ENCODE peak calls at places on chromosome 17, in seven cellular contexts. S, O, X, P, R, T and N are unnamed samples.

GRCh38 chr17:64420143-64420670 is 28.7 kb upstream of the MILR1 start:
- DNase-seq in S (peak; percentile 88), O (no peak), X (peak; percentile 84), P (no peak), R (peak; percentile 75), T (no peak), N (peak; percentile 93)

GRCh38 chr17:73410586-73411329 is 99.0 kb upstream of the CDC42EP4 start:
- DNase-seq in S (peak; percentile 10), O (no peak), X (no peak), P (no peak), R (no peak), T (no peak), N (no peak)

GRCh38 chr17:8488931-8489330 is 53.2 kb downstream of the NDEL1 start:
- DNase-seq in S (peak; percentile 94), O (peak; percentile 81), X (no peak), P (peak; percentile 70), R (no peak), T (peak; percentile 70), N (peak; percentile 69)

GRCh38 chr17:68011199-68011665 is 15.0 kb upstream of the C17orf58 start:
- DNase-seq in S (peak; percentile 45), O (peak; percentile 31), X (peak; percentile 87), P (no peak), R (peak; percentile 45), T (peak; percentile 48), N (peak; percentile 48)

GRCh38 chr17:17467021-17467420 is 9.8 kb upstream of the MED9 start:
- DNase-seq in S (no peak), O (no peak), X (no peak), P (no peak), R (no peak), T (no peak), N (no peak)

GRCh38 chr17:1055751-1056645 is 59.1 kb downstream of the TIMM22 start:
- DNase-seq in S (peak; percentile 66), O (peak; percentile 72), X (peak; percentile 82), P (no peak), R (peak; percentile 16), T (peak; percentile 69), N (peak; percentile 75)

GRCh38 chr17:40122944-40123810 is 1.4 kb downstream of the MSL1 start:
- DNase-seq in S (peak; percentile 57), O (no peak), X (peak; percentile 86), P (no peak), R (peak; percentile 49), T (no peak), N (peak; percentile 77)

GRCh38 chr17:78479369-78479768 is 97.8 kb downstream of the DNAH17 start:
- DNase-seq in S (no peak), O (no peak), X (no peak), P (no peak), R (no peak), T (no peak), N (no peak)

GRCh38 chr17:41001795-41002194 is 2.1 kb upstream of the KRTAP3-2 start:
- DNase-seq in S (no peak), O (no peak), X (no peak), P (no peak), R (no peak), T (no peak), N (no peak)

GRCh38 chr17:82390860-82391435 is 19.4 kb downstream of the UTS2R start:
- DNase-seq in S (no peak), O (no peak), X (no peak), P (no peak), R (no peak), T (peak; percentile 22), N (no peak)

GRCh38 chr17:41415833-41416335 is 8.5 kb downstream of the KRT37 start:
- DNase-seq in S (no peak), O (peak; percentile 58), X (no peak), P (no peak), R (no peak), T (no peak), N (peak; percentile 78)

GRCh38 chr17:36717088-36717487 is 115.7 kb downstream of the MRM1 start:
- DNase-seq in S (no peak), O (no peak), X (no peak), P (no peak), R (no peak), T (no peak), N (no peak)

GRCh38 chr17:35291802-35292201 is 48.9 kb downstream of the SLFN5 start:
- DNase-seq in S (peak; percentile 75), O (no peak), X (no peak), P (no peak), R (no peak), T (no peak), N (peak; percentile 89)

GRCh38 chr17:43360376-43360738 is 38.4 kb upstream of the ARL4D start:
- DNase-seq in S (peak; percentile 88), O (peak; percentile 47), X (no peak), P (no peak), R (peak; percentile 88), T (no peak), N (peak; percentile 80)

GRCh38 chr17:17439971-17440843 is 36.6 kb upstream of the MED9 start:
- DNase-seq in S (peak; percentile 58), O (no peak), X (peak; percentile 90), P (no peak), R (peak; percentile 70), T (peak; percentile 52), N (peak; percentile 16)

GRCh38 chr17:37742114-37742761 is 2.6 kb downstream of the HNF1B start:
- DNase-seq in S (no peak), O (no peak), X (peak; percentile 70), P (no peak), R (no peak), T (no peak), N (peak; percentile 52)

GRCh38 chr17:18987230-18987610 is 17.3 kb downstream of the FAM83G start:
- DNase-seq in S (no peak), O (no peak), X (no peak), P (no peak), R (no peak), T (no peak), N (no peak)

DNA sequence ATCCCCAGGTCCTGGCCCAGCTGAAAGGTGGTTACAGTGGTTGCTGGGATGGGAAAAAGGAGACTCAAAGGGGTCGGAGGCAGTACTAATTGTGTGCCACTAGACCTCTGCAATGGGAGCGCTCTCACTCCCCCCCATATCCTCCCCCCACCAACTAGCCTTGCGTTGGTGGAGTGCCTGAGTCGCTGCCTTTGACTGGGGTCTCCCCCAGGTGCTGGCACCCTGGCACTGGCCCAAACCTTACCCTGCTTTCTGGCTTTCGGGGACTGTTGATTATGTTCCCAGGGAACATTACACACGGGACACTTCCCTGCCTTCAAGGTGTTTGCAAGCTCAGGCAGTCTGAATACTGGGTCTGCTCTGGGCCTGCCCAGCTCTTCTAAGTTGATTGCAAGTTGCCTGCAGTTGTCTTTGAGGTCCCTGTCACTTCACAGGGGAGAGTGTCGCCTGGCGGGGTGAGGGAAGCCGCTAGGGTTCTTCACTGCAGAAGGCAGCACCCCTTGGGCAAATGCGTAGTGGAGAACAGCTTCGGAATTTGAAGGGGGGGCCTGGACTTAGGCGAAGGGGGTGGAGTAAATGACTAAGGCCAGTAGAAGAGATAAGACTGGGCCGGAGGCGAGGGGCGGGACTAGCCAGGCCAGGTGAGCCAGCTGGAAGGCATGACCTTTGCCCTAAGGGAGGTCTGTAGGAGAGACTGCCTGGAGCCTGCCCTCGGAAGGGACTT is 98.0 kb downstream of the RAB11FIP4 start:
- DNase-seq in S (no peak), O (no peak), X (peak; percentile 93), P (no peak), R (no peak), T (no peak), N (no peak)
- H3K4me3 ChIP-seq in S (no peak overlapping the region), O (no peak overlapping the region), X (peak overlapping the region; percentile 94), P (no peak overlapping the region), R (peak overlapping the region; percentile 73), T (no peak overlapping the region), N (no peak overlapping the region)

GRCh38 chr17:77286391-77286640 is 145.5 kb downstream of the SEC14L1 start:
- DNase-seq in S (no peak), O (no peak), X (no peak), P (no peak), R (no peak), T (no peak), N (no peak)

GRCh38 chr17:77286641-77287431 is 146.1 kb downstream of the SEC14L1 start:
- DNase-seq in S (peak; percentile 93), O (no peak), X (no peak), P (no peak), R (no peak), T (peak; percentile 64), N (peak; percentile 31)

GRCh38 chr17:77288115-77288619 is 147.4 kb downstream of the SEC14L1 start:
- DNase-seq in S (no peak), O (no peak), X (peak; percentile 26), P (no peak), R (no peak), T (no peak), N (no peak)

GRCh38 chr17:77285594-77286390 is 145.0 kb downstream of the SEC14L1 start:
- DNase-seq in S (peak; percentile 95), O (peak; percentile 63), X (no peak), P (peak; percentile 25), R (no peak), T (peak; percentile 78), N (peak; percentile 88)

GRCh38 chr17:77287432-77288068 is 146.8 kb downstream of the SEC14L1 start:
- DNase-seq in S (peak; percentile 93), O (no peak), X (peak; percentile 49), P (no peak), R (no peak), T (peak; percentile 75), N (peak; percentile 88)
- H3K4me3 ChIP-seq in S (no peak overlapping the region), O (no peak overlapping the region), X (no peak overlapping the region), P (no peak overlapping the region), R (no peak overlapping the region), T (no peak overlapping the region), N (no peak overlapping the region)

GRCh38 chr17:27666831-27667560 is 36.0 kb downstream of the LGALS9 start:
- DNase-seq in S (no peak), O (no peak), X (no peak), P (no peak), R (no peak), T (no peak), N (no peak)
- H3K4me3 ChIP-seq in S (no peak overlapping the region), O (no peak overlapping the region), X (no peak overlapping the region), P (no peak overlapping the region), R (no peak overlapping the region), T (no peak overlapping the region), N (no peak overlapping the region)

GRCh38 chr17:54899721-54900456 is 763 bp upstream of the TOM1L1 start:
- DNase-seq in S (no peak), O (no peak), X (peak; percentile 70), P (no peak), R (no peak), T (no peak), N (no peak)
- H3K4me3 ChIP-seq in S (peak overlapping the region; percentile 35), O (peak overlapping the region; percentile 59), X (no peak overlapping the region), P (peak overlapping the region; percentile 69), R (no peak overlapping the region), T (peak overlapping the region; percentile 52), N (peak overlapping the region; percentile 80)

GRCh38 chr17:81332949-81333570 is 38.0 kb upstream of the SLC38A10 start:
- DNase-seq in S (no peak), O (no peak), X (no peak), P (no peak), R (no peak), T (no peak), N (no peak)

GRCh38 chr17:81335388-81336157 is 40.5 kb upstream of the SLC38A10 start:
- DNase-seq in S (no peak), O (no peak), X (no peak), P (no peak), R (no peak), T (no peak), N (no peak)

GRCh38 chr17:81333626-81334368 is 38.7 kb upstream of the SLC38A10 start:
- DNase-seq in S (no peak), O (no peak), X (no peak), P (no peak), R (no peak), T (no peak), N (no peak)

GRCh38 chr17:81334987-81335386 is 39.9 kb upstream of the SLC38A10 start:
- DNase-seq in S (no peak), O (no peak), X (no peak), P (no peak), R (no peak), T (peak; percentile 23), N (no peak)

GRCh38 chr17:81334419-81334896 is 39.4 kb upstream of the SLC38A10 start:
- DNase-seq in S (no peak), O (no peak), X (no peak), P (no peak), R (no peak), T (peak; percentile 19), N (no peak)
- H3K4me3 ChIP-seq in S (no peak overlapping the region), O (no peak overlapping the region), X (no peak overlapping the region), P (no peak overlapping the region), R (no peak overlapping the region), T (no peak overlapping the region), N (no peak overlapping the region)